ENCODE peak calls at places on chromosomes 16 and 17, in six cellular contexts. I is RWPE1, M is NCI-H1048, Y is ELF-1, D is cardiac fibroblast, O is EL. A is an unnamed sample.

GRCh38 chr17:82690786-82691489 is 7.6 kb downstream of the RAB40B start:
- DNase-seq in M (no peak), Y (no peak), O (no peak), I (no peak), D (no peak), A (no peak)

GRCh38 chr17:77471984-77472836 is 331.4 kb downstream of the SEC14L1 start:
- DNase-seq in Y (peak), D (peak), O (peak), I (peak), M (no peak), A (peak)

GRCh38 chr17:70100983-70101382 is 26.0 kb downstream of the KCNJ16 start:
- DNase-seq in M (no peak), I (no peak), O (peak), Y (no peak), D (peak), A (no peak)

GRCh38 chr17:8003594-8004181 is 1.3 kb downstream of the GUCY2D start:
- DNase-seq in Y (peak), O (no peak), D (no peak), I (no peak), M (no peak), A (no peak)

GRCh38 chr16:30757316-30757715 is 4.5 kb downstream of the CFAP119 start:
- DNase-seq in Y (no peak), M (no peak), I (no peak), O (no peak), D (no peak), A (no peak)

GRCh38 chr17:56604691-56605090 is 11.2 kb downstream of the NOG start:
- DNase-seq in D (no peak), M (no peak), Y (no peak), I (no peak), O (peak), A (no peak)

GRCh38 chr17:41666336-41666680 is 22.4 kb upstream of the EIF1 start:
- DNase-seq in D (peak), I (no peak), M (no peak), Y (no peak), O (peak), A (peak)

GRCh38 chr16:86906608-86907007 is 328.3 kb downstream of the FOXL1 start:
- DNase-seq in Y (peak), I (no peak), D (no peak), O (no peak), M (no peak), A (no peak)

GRCh38 chr16:22214893-22215292 is 8.8 kb downstream of the EEF2K start:
- DNase-seq in D (no peak), Y (no peak), I (no peak), M (no peak), O (no peak), A (no peak)

GRCh38 chr17:40582328-40582901 is 17.1 kb upstream of the CCR7 start:
- DNase-seq in D (no peak), I (peak), O (no peak), M (no peak), Y (no peak), A (no peak)

GRCh38 chr17:67980456-67980855 is 15.8 kb downstream of the C17orf58 start:
- DNase-seq in O (no peak), Y (no peak), D (no peak), M (no peak), I (no peak), A (no peak)

GRCh38 chr17:3870871-3871306 is 22.0 kb downstream of the CAMKK1 start:
- DNase-seq in I (no peak), D (no peak), M (no peak), O (no peak), Y (no peak), A (peak)

GRCh38 chr17:75683467-75684041 is 16.4 kb downstream of the SAP30BP start:
- DNase-seq in O (peak), I (peak), Y (no peak), M (no peak), D (peak), A (no peak)

GRCh38 chr17:76599699-76600460 is 14.2 kb upstream of the ST6GALNAC2 start:
- DNase-seq in Y (no peak), M (no peak), D (no peak), I (no peak), O (no peak), A (no peak)

GRCh38 chr17:74677558-74678466 is 34.9 kb downstream of the CD300LF start:
- DNase-seq in I (no peak), D (peak), M (no peak), O (peak), Y (peak), A (peak)

GRCh38 chr16:84141143-84141670 is 3.8 kb downstream of the HSDL1 start:
- DNase-seq in Y (peak), I (no peak), M (no peak), O (no peak), D (no peak), A (peak)

GRCh38 chr16:86986136-86986535 is 331.1 kb downstream of the C16orf95 start:
- DNase-seq in O (no peak), M (no peak), D (no peak), I (no peak), Y (no peak), A (no peak)

A was measured in mesendoderm.